ENCODE peak calls at places on chromosomes 3 and 15, in nine cellular contexts. F is breast epithelium, W is heart left ventricle, S is tibial nerve, T is stomach, A is right lobe of liver, U is HepG2, N is A549, I is Peyer's patch. K is an unnamed sample.

GRCh38 chr3:31285808-31286486 is 246.8 kb upstream of the STT3B start:
- DNase-seq in F (no peak), W (no peak), S (no peak), I (no peak), U (peak; percentile 92), N (no peak), T (no peak), A (no peak), K (no peak)

GRCh38 chr15:65576669-65577068 is 34.3 kb downstream of the INTS14 start:
- DNase-seq in N (no peak), A (no peak), I (no peak), T (no peak), U (no peak), W (no peak), S (no peak), F (no peak), K (no peak)

GRCh38 chr3:157405457-157405856 is 31.2 kb upstream of the PTX3 start:
- DNase-seq in I (no peak), T (no peak), F (no peak), W (no peak), S (no peak), N (no peak), U (no peak), A (no peak), K (no peak)

GRCh38 chr3:197539651-197540051 is 16.1 kb downstream of the BDH1 start:
- DNase-seq in A (no peak), T (no peak), F (no peak), S (no peak), U (no peak), W (no peak), N (no peak), I (peak; percentile 61), K (no peak)

GRCh38 chr3:170506556-170506955 is 79.3 kb downstream of the SLC7A14 start:
- DNase-seq in A (no peak), U (peak; percentile 52), N (peak; percentile 68), F (no peak), W (no peak), T (no peak), I (no peak), S (no peak), K (no peak)

GRCh38 chr3:133038731-133039398 is 674 bp downstream of the TMEM108 start:
- DNase-seq in T (peak; percentile 29), U (no peak), W (no peak), N (no peak), A (no peak), F (no peak), I (peak; percentile 45), S (no peak), K (no peak)

GRCh38 chr15:85331666-85332261 is 48.6 kb upstream of the AKAP13 start:
- DNase-seq in W (no peak), F (no peak), A (no peak), S (no peak), N (no peak), I (no peak), T (no peak), U (no peak), K (no peak)

GRCh38 chr3:13581485-13582365 is 32.8 kb downstream of the FBLN2 start:
- DNase-seq in S (no peak), A (peak; percentile 64), I (no peak), T (no peak), W (no peak), F (no peak), U (no peak), N (no peak), K (no peak)

GRCh38 chr15:68843425-68844311 is 23.0 kb upstream of the ANP32A start:
- DNase-seq in A (no peak), T (no peak), W (peak; percentile 11), I (no peak), S (no peak), F (no peak), N (no peak), U (no peak), K (no peak)

GRCh38 chr15:58224068-58224467 is 85.9 kb downstream of the AQP9 start:
- DNase-seq in I (no peak), S (no peak), W (peak; percentile 23), N (no peak), F (no peak), A (no peak), T (no peak), U (no peak), K (no peak)

GRCh38 chr3:124837730-124838186 is 49.4 kb downstream of the ITGB5 start:
- DNase-seq in W (peak; percentile 81), I (peak; percentile 84), F (no peak), U (peak; percentile 90), S (no peak), N (peak; percentile 99), A (peak; percentile 95), T (peak; percentile 43), K (no peak)

DNA sequence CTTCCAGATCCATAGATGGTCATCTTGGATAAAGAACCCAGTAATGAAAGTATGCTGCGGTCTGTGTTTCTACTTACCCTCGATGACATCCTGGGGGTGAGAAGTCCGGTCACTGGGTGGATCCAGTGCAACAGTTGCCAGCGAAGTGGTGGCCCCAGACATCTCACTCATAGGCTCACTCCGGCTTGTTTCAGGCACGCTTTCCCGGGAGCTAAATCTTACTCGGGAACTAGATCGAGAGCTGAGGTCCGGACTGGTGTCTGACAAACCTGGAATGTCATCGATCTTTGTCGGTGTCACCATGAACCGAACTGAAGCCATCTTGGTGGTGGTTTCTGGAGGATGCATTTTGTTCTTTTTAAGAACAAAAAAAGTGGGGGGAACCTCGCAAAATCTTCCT is 1.2 kb downstream of the SLC12A6 start:
- DNase-seq in N (no peak), W (no peak), T (no peak), I (peak; percentile 61), A (no peak), U (no peak), S (no peak), F (no peak), K (no peak)
- TF ChIP-seq POLR2A in N (no peak), W (no peak), T (no peak), I (no peak), A (no peak), U (no peak), S (no peak), F (no peak), K (no peak)

GRCh38 chr15:31255732-31256384 is 70.8 kb upstream of the KLF13 start:
- DNase-seq in I (no peak), W (no peak), U (no peak), T (no peak), A (no peak), N (no peak), S (no peak), F (no peak), K (no peak)

GRCh38 chr15:31252386-31252785 is 74.2 kb upstream of the KLF13 start:
- DNase-seq in U (no peak), A (no peak), W (no peak), I (no peak), T (no peak), S (no peak), F (no peak), N (no peak), K (no peak)

GRCh38 chr15:31256385-31257265 is 70.0 kb upstream of the KLF13 start:
- DNase-seq in N (no peak), W (no peak), F (no peak), S (no peak), I (no peak), A (no peak), U (no peak), T (no peak), K (no peak)

GRCh38 chr15:31255176-31255510 is 71.5 kb upstream of the KLF13 start:
- DNase-seq in F (no peak), S (no peak), N (no peak), W (no peak), A (no peak), I (no peak), T (no peak), U (no peak), K (no peak)

DNA sequence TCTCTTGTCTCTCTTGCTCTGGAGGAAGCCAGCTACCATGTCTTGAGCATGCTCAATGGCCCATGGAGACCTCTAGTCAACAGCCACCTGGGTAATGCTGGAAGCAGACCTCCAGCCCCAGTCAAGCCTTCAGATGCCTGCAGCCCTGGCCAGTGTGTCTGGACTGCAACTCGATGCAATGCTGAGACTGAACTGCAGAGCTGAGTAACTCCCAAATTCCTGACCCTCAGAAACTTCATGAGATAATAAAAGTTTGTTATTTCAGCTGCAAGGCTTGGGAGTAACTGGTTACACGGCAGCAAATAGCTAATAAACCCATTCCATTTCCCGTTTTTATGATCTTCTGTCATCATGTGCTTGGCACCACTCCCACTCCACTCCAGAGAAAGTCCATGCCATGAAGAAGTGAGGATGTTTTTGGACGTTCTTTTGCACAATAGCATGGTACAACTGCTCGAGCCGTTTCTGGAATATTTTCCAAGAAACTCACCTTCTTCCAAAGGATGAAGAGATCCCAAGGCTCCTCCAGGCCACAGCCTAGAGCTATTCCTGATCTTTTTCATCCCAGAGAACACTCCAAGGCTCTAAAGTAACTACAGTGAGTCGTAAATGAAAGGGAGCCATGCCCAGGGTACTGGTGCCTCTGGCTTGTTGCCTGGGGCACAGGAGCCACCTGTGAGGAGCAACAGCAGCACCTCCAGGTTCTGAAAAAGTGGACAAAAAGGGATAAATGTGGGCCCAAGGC is 72.0 kb upstream of the KLF13 start:
- DNase-seq in I (peak; percentile 73), U (no peak), A (no peak), T (no peak), N (no peak), W (no peak), S (peak; percentile 67), F (no peak), K (no peak)
- TF ChIP-seq CTCF in I (no peak), U (no peak), A (no peak), T (no peak), N (no peak), W (no peak), S (no peak), F (no peak), K (no peak)

GRCh38 chr3:88149516-88150362 is at the start of gene C3orf38:
- DNase-seq in N (peak; percentile 97), T (peak; percentile 85), U (peak; percentile 92), I (peak; percentile 91), A (peak; percentile 92), F (peak; percentile 78), S (peak; percentile 70), W (peak; percentile 87), K (peak; percentile 45)
- TF ChIP-seq POLR2A in N (peak; percentile 65), T (peak; percentile 5), U (peak; percentile 72), I (peak; percentile 48), A (peak; percentile 52), F (peak; percentile 52), S (peak; percentile 63), W (peak; percentile 45), K (no peak)

GRCh38 chr3:102225407-102226132 is 209.2 kb upstream of the ZPLD1 start:
- DNase-seq in A (no peak), U (peak; percentile 41), W (no peak), S (no peak), N (peak; percentile 80), F (no peak), I (no peak), T (no peak), K (no peak)

GRCh38 chr3:102229062-102229655 is 205.7 kb upstream of the ZPLD1 start:
- DNase-seq in T (peak; percentile 80), S (peak; percentile 67), I (peak; percentile 91), F (peak; percentile 74), W (peak; percentile 54), U (peak; percentile 51), A (peak; percentile 72), N (peak; percentile 75), K (no peak)

GRCh38 chr3:102223139-102223538 is 211.7 kb upstream of the ZPLD1 start:
- DNase-seq in W (no peak), F (no peak), S (no peak), A (no peak), U (no peak), I (no peak), N (no peak), T (no peak), K (no peak)

GRCh38 chr3:102226463-102226862 is 208.4 kb upstream of the ZPLD1 start:
- DNase-seq in S (no peak), N (no peak), F (no peak), U (no peak), A (no peak), W (no peak), T (no peak), I (no peak), K (no peak)

GRCh38 chr3:102224171-102224570 is 210.6 kb upstream of the ZPLD1 start:
- DNase-seq in U (peak; percentile 12), T (no peak), F (no peak), S (no peak), I (peak; percentile 57), A (peak; percentile 51), W (peak; percentile 18), N (peak; percentile 52), K (no peak)
- TF ChIP-seq CTCF in U (peak; percentile 44), T (no peak), F (no peak), S (no peak), I (peak; percentile 35), A (peak; percentile 55), W (peak; percentile 26), N (peak; percentile 49), K (peak; percentile 12)

K was measured in esophagus squamous epithelium.